ENCODE peak calls at places on chromosomes 2 and 18, in five cellular contexts. C, W, O, I and S are unnamed samples.

GRCh38 chr2:20965221-20965620 is 78.7 kb downstream of the APOB start:
- DNase-seq in C (no peak), W (no peak), O (no peak), I (no peak), S (no peak)

GRCh38 chr2:146579154-146579930 is 1265.5 kb upstream of the ACVR2A start:
- DNase-seq in C (peak; percentile 26), W (no peak), O (no peak), I (no peak), S (no peak)

GRCh38 chr2:207777124-207777523 is 7.4 kb upstream of the FZD5 start:
- DNase-seq in C (no peak), W (no peak), O (no peak), I (no peak), S (no peak)

GRCh38 chr18:49076767-49077166 is 126.0 kb upstream of the SMAD7 start:
- DNase-seq in C (no peak), W (no peak), O (no peak), I (no peak), S (no peak)

GRCh38 chr18:21100141-21100540 is 11.5 kb downstream of the ROCK1 start:
- DNase-seq in C (no peak), W (no peak), O (no peak), I (no peak), S (no peak)

GRCh38 chr18:76451475-76452331 is 43.3 kb downstream of the ZNF516 start:
- DNase-seq in C (no peak), W (peak; percentile 32), O (no peak), I (no peak), S (no peak)

GRCh38 chr18:10973579-10974260 is 175.6 kb downstream of the PIEZO2 start:
- DNase-seq in C (no peak), W (no peak), O (no peak), I (no peak), S (no peak)

GRCh38 chr2:122748552-122749011 is 993.1 kb downstream of the TSN start:
- DNase-seq in C (no peak), W (no peak), O (no peak), I (no peak), S (no peak)

GRCh38 chr18:48667276-48668254 is 128.7 kb downstream of the CTIF start:
- DNase-seq in C (no peak), W (peak; percentile 17), O (no peak), I (no peak), S (no peak)

GRCh38 chr2:55947759-55948158 is 24.2 kb upstream of the EFEMP1 start:
- DNase-seq in C (no peak), W (no peak), O (no peak), I (no peak), S (no peak)

GRCh38 chr18:79495591-79496071 is 99.9 kb downstream of the NFATC1 start:
- DNase-seq in C (no peak), W (peak; percentile 15), O (no peak), I (no peak), S (peak; percentile 51)

GRCh38 chr2:224038830-224039079 is 331 bp downstream of the SERPINE2 start:
- DNase-seq in C (no peak), W (peak; percentile 32), O (no peak), I (no peak), S (no peak)
- H3K4me3 ChIP-seq in C (peak overlapping the region; percentile 68), W (peak overlapping the region; percentile 46), O (peak overlapping the region; percentile 78), I (peak overlapping the region; percentile 78), S (peak overlapping the region; percentile 70)

DNA sequence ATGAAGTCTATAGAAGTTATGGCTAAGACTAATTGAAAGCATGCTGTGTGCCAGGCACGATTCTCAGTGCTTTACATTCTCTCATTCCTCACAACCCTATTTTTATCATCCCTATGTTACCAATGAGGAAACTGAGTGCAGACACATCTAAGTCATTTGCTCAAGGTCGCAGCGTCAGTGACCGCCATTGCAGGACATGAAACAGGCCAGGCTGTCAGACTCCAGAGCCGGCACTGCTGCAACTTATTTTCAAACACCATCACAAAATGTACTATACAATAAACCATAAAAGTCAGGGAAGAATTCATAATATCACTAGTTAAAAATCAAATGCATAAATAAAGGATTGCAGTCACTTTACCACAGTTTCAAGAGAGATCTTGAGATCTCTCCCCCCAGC is 5.6 kb downstream of the STK39 start:
- DNase-seq in C (no peak), W (no peak), O (no peak), I (no peak), S (no peak)
- H3K27ac ChIP-seq in C (no peak overlapping the region), W (no peak overlapping the region), O (no peak overlapping the region), I (no peak overlapping the region), S (no peak overlapping the region)

DNA sequence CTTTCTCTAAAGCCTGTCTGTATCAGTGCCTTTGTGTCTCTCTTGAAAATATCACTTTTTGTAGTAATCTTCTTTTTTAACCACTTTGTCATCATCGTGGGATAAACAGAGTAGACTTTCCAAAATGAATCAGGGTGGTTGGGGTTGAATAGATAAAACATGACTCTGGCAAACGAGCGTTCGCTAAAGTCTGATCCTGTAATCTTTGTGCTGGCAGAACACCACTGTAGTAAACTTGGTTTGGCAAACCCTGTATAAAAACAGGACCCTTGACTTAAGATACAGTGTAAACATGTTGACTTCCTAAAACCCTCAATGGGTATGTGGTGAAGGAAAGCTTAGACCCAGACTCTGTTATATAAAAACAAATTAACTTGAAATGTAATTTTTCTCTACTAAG is 52.4 kb downstream of the COLEC12 start:
- DNase-seq in C (no peak), W (no peak), O (no peak), I (no peak), S (no peak)
- H3K4me3 ChIP-seq in C (no peak overlapping the region), W (no peak overlapping the region), O (no peak overlapping the region), I (no peak overlapping the region), S (no peak overlapping the region)

GRCh38 chr2:113219889-113220641 is 46.3 kb downstream of the PSD4 start:
- DNase-seq in C (no peak), W (no peak), O (no peak), I (peak; percentile 48), S (peak; percentile 90)

GRCh38 chr2:113219092-113219441 is 45.3 kb downstream of the PSD4 start:
- DNase-seq in C (no peak), W (no peak), O (no peak), I (no peak), S (peak; percentile 48)

GRCh38 chr2:113220970-113221708 is 47.4 kb downstream of the PSD4 start:
- DNase-seq in C (no peak), W (no peak), O (no peak), I (no peak), S (no peak)

GRCh38 chr2:113218283-113219091 is 44.7 kb downstream of the PSD4 start:
- DNase-seq in C (no peak), W (no peak), O (no peak), I (peak; percentile 58), S (peak; percentile 93)

GRCh38 chr2:113219525-113219888 is 45.7 kb downstream of the PSD4 start:
- DNase-seq in C (no peak), W (no peak), O (no peak), I (no peak), S (peak; percentile 52)
- H3K27ac ChIP-seq in C (no peak overlapping the region), W (no peak overlapping the region), O (no peak overlapping the region), I (no peak overlapping the region), S (peak overlapping the region; percentile 86)

GRCh38 chr2:163734401-163734800 is 1.4 kb downstream of the FIGN start:
- DNase-seq in C (no peak), W (no peak), O (no peak), I (no peak), S (no peak)
- H3K4me3 ChIP-seq in C (peak overlapping the region; percentile 90), W (peak overlapping the region; percentile 62), O (peak overlapping the region; percentile 91), I (peak overlapping the region; percentile 82), S (peak overlapping the region; percentile 67)